ENCODE peak calls at places on chromosomes 6 and 20, in nine cellular contexts. Y, B, R, G, D, E, N, L and T are unnamed samples.

GRCh38 chr6:105094133-105094640 is 85.6 kb downstream of the POPDC3 start:
- DNase-seq in Y (no peak), B (no peak), R (no peak), G (no peak), D (no peak), E (no peak), N (no peak), L (no peak), T (no peak)

GRCh38 chr6:36128073-36128472 is 2.2 kb upstream of the MAPK13 start:
- DNase-seq in Y (no peak), B (no peak), R (no peak), G (no peak), D (no peak), E (no peak), N (no peak), L (no peak), T (no peak)

GRCh38 chr6:71333700-71334099 is 45.1 kb downstream of the OGFRL1 start:
- DNase-seq in Y (peak; percentile 71), B (no peak), R (peak; percentile 93), G (peak; percentile 64), D (peak; percentile 94), E (peak; percentile 90), N (no peak), L (peak; percentile 85), T (peak; percentile 71)

GRCh38 chr20:6698056-6698455 is 69.4 kb upstream of the BMP2 start:
- DNase-seq in Y (no peak), B (peak; percentile 42), R (no peak), G (no peak), D (no peak), E (no peak), N (no peak), L (peak; percentile 95), T (no peak)

GRCh38 chr20:45406260-45407066 is 1.6 kb upstream of the DBNDD2 start:
- DNase-seq in Y (no peak), B (peak; percentile 85), R (peak; percentile 47), G (no peak), D (no peak), E (no peak), N (peak; percentile 76), L (peak; percentile 43), T (peak; percentile 3)

GRCh38 chr6:786946-787763 is 94.2 kb upstream of the EXOC2 start:
- DNase-seq in Y (no peak), B (peak; percentile 63), R (peak; percentile 18), G (no peak), D (peak; percentile 3), E (no peak), N (peak; percentile 45), L (no peak), T (no peak)

GRCh38 chr6:158131926-158132325 is 36.1 kb downstream of the SERAC1 start:
- DNase-seq in Y (no peak), B (peak; percentile 38), R (peak; percentile 39), G (no peak), D (peak; percentile 34), E (peak; percentile 44), N (peak; percentile 55), L (peak; percentile 46), T (no peak)

GRCh38 chr20:62219992-62220665 is at the start of gene HRH3:
- DNase-seq in Y (no peak), B (peak; percentile 78), R (no peak), G (no peak), D (no peak), E (no peak), N (peak; percentile 60), L (peak; percentile 32), T (no peak)

GRCh38 chr6:81938991-81939773 is 186.7 kb upstream of the TENT5A start:
- DNase-seq in Y (peak; percentile 44), B (peak; percentile 6), R (peak; percentile 65), G (peak; percentile 32), D (peak; percentile 76), E (peak; percentile 80), N (no peak), L (peak; percentile 72), T (peak; percentile 53)

GRCh38 chr6:155272353-155273222 is 8.8 kb downstream of the CLDN20 start:
- DNase-seq in Y (no peak), B (no peak), R (peak; percentile 44), G (peak; percentile 19), D (peak; percentile 35), E (peak; percentile 70), N (no peak), L (no peak), T (no peak)

GRCh38 chr20:12093062-12093796 is 175.5 kb downstream of the BTBD3 start:
- DNase-seq in Y (no peak), B (no peak), R (no peak), G (no peak), D (no peak), E (no peak), N (no peak), L (no peak), T (no peak)

GRCh38 chr20:51800769-51801219 is 1.5 kb downstream of the SALL4 start:
- DNase-seq in Y (no peak), B (peak; percentile 51), R (peak; percentile 5), G (no peak), D (no peak), E (peak; percentile 15), N (peak; percentile 73), L (peak; percentile 13), T (peak; percentile 16)

GRCh38 chr6:98657764-98658163 is 176.6 kb upstream of the POU3F2 start:
- DNase-seq in Y (no peak), B (peak; percentile 83), R (peak; percentile 51), G (peak; percentile 69), D (peak; percentile 38), E (peak; percentile 36), N (peak; percentile 73), L (peak; percentile 78), T (peak; percentile 70)

GRCh38 chr20:19244291-19244690 is 31.8 kb downstream of the SLC24A3 start:
- DNase-seq in Y (no peak), B (no peak), R (no peak), G (no peak), D (no peak), E (no peak), N (no peak), L (no peak), T (no peak)

GRCh38 chr6:45423111-45423900 is 45.6 kb upstream of the SUPT3H start:
- DNase-seq in Y (no peak), B (peak; percentile 66), R (peak; percentile 38), G (no peak), D (no peak), E (no peak), N (peak; percentile 37), L (peak; percentile 14), T (no peak)

GRCh38 chr20:39893013-39893685 is 795.9 kb downstream of the MAFB start:
- DNase-seq in Y (no peak), B (peak; percentile 28), R (peak; percentile 71), G (peak; percentile 23), D (peak; percentile 91), E (peak; percentile 82), N (peak; percentile 27), L (peak; percentile 54), T (peak; percentile 81)

DNA sequence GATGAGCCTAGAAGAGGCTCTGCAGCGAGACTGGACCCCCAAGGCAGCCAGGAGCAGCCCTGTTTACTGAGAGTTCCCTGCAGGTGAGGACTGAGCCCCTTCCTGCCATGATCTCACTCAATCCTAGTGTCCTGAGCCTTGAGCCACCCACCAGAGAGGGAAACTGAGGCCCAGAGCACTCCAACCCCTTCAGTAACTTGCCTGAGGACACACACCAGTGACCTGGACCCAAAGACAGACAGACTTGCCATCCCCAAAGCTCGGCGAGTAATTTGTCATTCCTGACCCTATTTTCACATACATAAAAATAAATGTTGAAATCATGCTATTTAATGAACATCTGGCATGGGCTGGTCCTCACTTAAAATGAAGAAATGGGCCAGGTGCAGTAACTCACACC is 16.7 kb downstream of the BMP7 start:
- DNase-seq in Y (no peak), B (no peak), R (no peak), G (no peak), D (no peak), E (no peak), N (no peak), L (no peak), T (no peak)
- H3K4me3 ChIP-seq in Y (no peak overlapping the region), B (no peak overlapping the region), R (no peak overlapping the region), G (no peak overlapping the region), D (no peak overlapping the region), E (no peak overlapping the region), N (no peak overlapping the region), L (no peak overlapping the region), T (no peak overlapping the region)

DNA sequence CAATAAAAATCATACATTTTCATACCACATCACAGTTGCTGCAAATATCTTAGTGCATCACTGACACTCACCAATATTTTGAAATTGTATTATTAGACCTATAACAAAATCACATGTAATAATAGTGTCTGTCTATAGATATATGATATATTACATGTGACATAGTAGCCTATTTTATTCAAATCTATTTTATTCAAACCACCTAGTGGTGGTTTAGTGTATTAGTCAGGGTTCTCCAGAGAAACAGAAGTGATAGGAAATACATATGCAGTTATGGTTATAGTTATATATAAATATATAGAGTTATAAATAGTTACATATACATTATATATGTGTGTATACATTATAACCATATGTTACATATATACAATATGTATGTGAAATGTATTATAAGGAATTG is 366.5 kb upstream of the ARID1B start:
- DNase-seq in Y (no peak), B (no peak), R (no peak), G (no peak), D (no peak), E (no peak), N (no peak), L (no peak), T (no peak)
- TF ChIP-seq CTCF in Y (peak; percentile 4), B (peak; percentile 38), R (peak; percentile 18), G (no peak), D (peak; percentile 12), E (peak; percentile 6), N (peak; percentile 46), L (peak; percentile 8), T (peak; percentile 32)

DNA sequence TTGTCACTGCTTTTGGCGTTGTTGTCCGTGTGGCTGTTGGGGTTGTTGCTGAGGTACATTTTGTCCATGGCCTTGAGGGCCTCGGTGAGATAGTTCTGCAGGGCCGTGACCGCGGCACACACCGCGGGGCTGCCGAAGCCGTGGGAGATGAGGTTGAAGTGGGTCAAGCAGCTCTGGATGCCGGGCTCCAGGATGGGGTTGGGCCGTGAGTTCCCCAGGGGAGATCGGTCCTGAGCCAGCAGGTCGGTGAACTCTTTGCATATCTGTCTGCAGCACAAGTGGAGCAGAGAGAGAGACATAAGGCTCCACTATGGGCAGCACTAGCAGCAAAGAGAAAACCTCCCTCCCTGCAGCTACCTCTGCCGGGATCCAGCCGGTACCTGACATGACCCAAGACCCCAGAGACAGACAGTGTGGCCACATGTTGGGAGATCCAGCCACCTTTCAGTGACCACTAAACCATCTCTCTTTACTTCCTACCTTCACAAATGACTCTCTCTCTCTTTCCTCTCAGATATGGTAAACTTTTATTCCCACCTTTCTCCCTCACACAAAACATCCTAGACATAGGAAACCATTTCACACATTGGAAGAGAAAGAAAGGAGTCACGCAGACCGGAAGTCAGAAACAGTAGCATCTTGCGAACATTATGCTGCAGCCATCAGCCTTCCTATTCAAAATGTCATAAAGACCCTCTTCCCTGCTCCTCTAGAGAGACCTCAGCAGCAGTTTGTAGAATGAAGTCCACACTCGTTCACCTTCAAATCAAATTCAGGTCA is 16.2 kb downstream of the TFAP2A start:
- DNase-seq in Y (no peak), B (peak; percentile 49), R (no peak), G (no peak), D (no peak), E (no peak), N (no peak), L (no peak), T (no peak)
- H3K4me3 ChIP-seq in Y (no peak overlapping the region), B (peak overlapping the region; percentile 42), R (no peak overlapping the region), G (no peak overlapping the region), D (no peak overlapping the region), E (no peak overlapping the region), N (no peak overlapping the region), L (no peak overlapping the region), T (no peak overlapping the region)

GRCh38 chr6:6105472-6106036 is 98.8 kb upstream of the NRN1 start:
- DNase-seq in Y (no peak), B (peak; percentile 71), R (no peak), G (no peak), D (no peak), E (no peak), N (peak; percentile 39), L (peak; percentile 28), T (no peak)
- TF ChIP-seq CTCF in Y (no peak), B (peak; percentile 73), R (no peak), G (no peak), D (no peak), E (no peak), N (peak; percentile 39), L (peak; percentile 32), T (no peak)